ENCODE peak calls at places on chromosome 10, in seven cellular contexts. W is HFF-Myc; Z is posterior vena cava; T is stimulated activated CD8-positive, alpha-beta memory T cell treated with anti-CD3 and anti-CD28 coated beads, Interleukin-12 subunit alpha, Interleukin-12 subunit beta, amount 100 ng/mL, for 1 hour; D is occipital lobe; Q is stimulated activated CD4-positive, alpha-beta T cell treated with anti-CD3 and anti-CD28 coated beads, Interleukin-15, amount 100 ng/mL, for 1 hour; X is lung. H is an unnamed sample.

GRCh38 chr10:66837990-66838389 is 87.8 kb upstream of the LRRTM3 start:
- DNase-seq in W (peak), Q (no peak), Z (no peak), T (no peak), X (no peak), D (no peak), H (peak)

GRCh38 chr10:85612378-85612775 is 754.2 kb downstream of the GRID1 start:
- DNase-seq in D (no peak), Z (no peak), T (no peak), W (no peak), X (no peak), Q (no peak), H (no peak)

GRCh38 chr10:101560293-101561067 is 27.6 kb downstream of the POLL start:
- DNase-seq in Z (peak), W (no peak), D (no peak), Q (no peak), X (no peak), T (no peak), H (no peak)

GRCh38 chr10:112361951-112362770 is 11.8 kb upstream of the ACSL5 start:
- DNase-seq in W (peak), D (no peak), T (no peak), Z (peak), Q (no peak), X (peak), H (peak)

GRCh38 chr10:44949127-44949802 is 10.3 kb upstream of the RASSF4 start:
- DNase-seq in X (no peak), Q (no peak), D (no peak), T (no peak), Z (no peak), W (no peak), H (no peak)

GRCh38 chr10:86204421-86205045 is 162.1 kb downstream of the GRID1 start:
- DNase-seq in Q (no peak), Z (peak), X (no peak), T (no peak), D (no peak), W (no peak), H (no peak)

GRCh38 chr10:34922138-34922537 is 107.0 kb upstream of the PARD3 start:
- DNase-seq in Q (no peak), W (no peak), T (no peak), X (no peak), Z (no peak), D (no peak), H (peak)

GRCh38 chr10:19302117-19302516 is 253.5 kb downstream of the MALRD1 start:
- DNase-seq in Q (no peak), Z (no peak), X (no peak), T (no peak), W (no peak), D (no peak), H (no peak)

GRCh38 chr10:125782661-125783060 is 7.0 kb upstream of the MMP21 start:
- DNase-seq in T (no peak), Q (no peak), W (no peak), X (no peak), Z (no peak), D (no peak), H (no peak)

GRCh38 chr10:11684717-11685645 is 57.2 kb upstream of the ECHDC3 start:
- DNase-seq in Q (peak), Z (peak), W (no peak), T (peak), X (peak), D (peak), H (peak)

GRCh38 chr10:3468919-3469638 is 296.5 kb upstream of the PITRM1 start:
- DNase-seq in Q (no peak), Z (peak), X (peak), D (no peak), T (no peak), W (peak), H (peak)

GRCh38 chr10:944034-944831 is 12.7 kb upstream of the LARP4B start:
- DNase-seq in D (no peak), T (no peak), Q (no peak), X (peak), Z (peak), W (peak), H (peak)

GRCh38 chr10:78301481-78301880 is 267.8 kb downstream of the RPS24 start:
- DNase-seq in W (no peak), Q (no peak), X (no peak), Z (no peak), D (no peak), T (no peak), H (no peak)

GRCh38 chr10:82477776-82478175 is 602.8 kb downstream of the NRG3 start:
- DNase-seq in Q (no peak), X (no peak), T (no peak), D (no peak), Z (no peak), W (no peak), H (no peak)

GRCh38 chr10:79400567-79401004 is 44.8 kb downstream of the ZCCHC24 start:
- DNase-seq in Z (no peak), W (no peak), Q (peak), T (peak), X (no peak), D (no peak), H (peak)

GRCh38 chr10:46235705-46236536 is 50.9 kb upstream of the ANTXRL start:
- DNase-seq in D (no peak), X (no peak), T (no peak), Q (no peak), Z (peak), W (no peak), H (no peak)

GRCh38 chr10:70847666-70848360 is 32.1 kb downstream of the SGPL1 start:
- DNase-seq in X (no peak), D (no peak), Q (no peak), Z (no peak), T (no peak), W (no peak), H (no peak)